ENCODE peak calls at places on chromosomes 13 and 19, in four cellular contexts. B is psoas muscle; N is CD8-positive, alpha-beta T cell; E is Karpas-422. Z is an unnamed sample.

GRCh38 chr19:34480971-34481821 is at the start of gene WTIP:
- DNase-seq in E (no peak), B (peak; percentile 81), N (no peak), Z (peak; percentile 95)

GRCh38 chr19:35347171-35347929 is at the start of gene FFAR1:
- DNase-seq in B (no peak), N (peak; percentile 33), E (peak; percentile 92), Z (peak; percentile 61)

GRCh38 chr19:46764817-46765291 is 18.6 kb upstream of the STRN4 start:
- DNase-seq in E (no peak), B (no peak), N (no peak), Z (no peak)

GRCh38 chr13:51738226-51738905 is 65.6 kb downstream of the DHRS12 start:
- DNase-seq in B (no peak), E (no peak), N (no peak), Z (no peak)

GRCh38 chr19:50325310-50326100 is 3.7 kb downstream of the KCNC3 start:
- DNase-seq in B (peak; percentile 79), N (peak; percentile 64), E (peak; percentile 97), Z (peak; percentile 70)

GRCh38 chr13:102847272-102848234 is 1.7 kb downstream of the ERCC5 start:
- DNase-seq in B (no peak), N (no peak), E (peak; percentile 81), Z (no peak)

GRCh38 chr13:77370888-77371287 is 44.0 kb upstream of the MYCBP2 start:
- DNase-seq in B (no peak), E (no peak), N (no peak), Z (no peak)

GRCh38 chr13:113959198-113959597 is 14.7 kb downstream of the C13orf46 start:
- DNase-seq in E (no peak), N (no peak), B (peak; percentile 14), Z (no peak)

GRCh38 chr13:51370116-51370515 is 30.6 kb downstream of the SERPINE3 start:
- DNase-seq in B (no peak), N (no peak), E (no peak), Z (no peak)

GRCh38 chr13:94968757-94969086 is 256.4 kb upstream of the SOX21 start:
- DNase-seq in N (no peak), E (no peak), B (no peak), Z (no peak)

GRCh38 chr13:102302534-102302933 is 99.3 kb downstream of the FGF14 start:
- DNase-seq in E (no peak), N (no peak), B (no peak), Z (no peak)

GRCh38 chr13:114128624-114129522 is 3.5 kb downstream of the RASA3 start:
- DNase-seq in E (peak; percentile 81), N (peak; percentile 92), B (peak; percentile 87), Z (peak; percentile 92)

GRCh38 chr19:45638930-45639729 is at the start of gene EML2:
- DNase-seq in B (peak; percentile 60), E (peak; percentile 87), N (peak; percentile 43), Z (no peak)

GRCh38 chr13:79481685-79482052 is 714 bp downstream of the NDFIP2 start:
- DNase-seq in B (no peak), E (peak; percentile 65), N (peak; percentile 49), Z (no peak)

GRCh38 chr19:18520848-18521691 is 800 bp downstream of the ELL start:
- DNase-seq in N (no peak), B (peak; percentile 74), E (peak; percentile 70), Z (peak; percentile 86)

GRCh38 chr13:46686171-46686570 is 110.8 kb downstream of the ESD start:
- DNase-seq in B (no peak), E (no peak), N (no peak), Z (no peak)

GRCh38 chr19:35704218-35704617 is at the start of gene ZBTB32:
- DNase-seq in E (peak; percentile 78), B (no peak), N (no peak), Z (no peak)

GRCh38 chr19:13974073-13974472 is 21.8 kb downstream of the DCAF15 start:
- DNase-seq in N (peak; percentile 55), E (peak; percentile 94), B (no peak), Z (no peak)

GRCh38 chr13:21539687-21540086 is 64.3 kb downstream of the MICU2 start:
- DNase-seq in N (no peak), B (no peak), E (no peak), Z (no peak)

GRCh38 chr13:50543767-50544166 is 299.7 kb downstream of the DLEU7 start:
- DNase-seq in E (no peak), B (peak; percentile 52), N (no peak), Z (peak; percentile 77)

GRCh38 chr19:8988204-8988603 is 22.0 kb downstream of the MUC16 start:
- DNase-seq in B (no peak), N (peak; percentile 16), E (peak; percentile 68), Z (peak; percentile 3)

GRCh38 chr13:47213057-47213456 is 316.2 kb upstream of the HTR2A start:
- DNase-seq in E (no peak), B (no peak), N (no peak), Z (no peak)

GRCh38 chr13:66811445-66811844 is 418.7 kb downstream of the PCDH9 start:
- DNase-seq in N (no peak), E (no peak), B (no peak), Z (no peak)

DNA sequence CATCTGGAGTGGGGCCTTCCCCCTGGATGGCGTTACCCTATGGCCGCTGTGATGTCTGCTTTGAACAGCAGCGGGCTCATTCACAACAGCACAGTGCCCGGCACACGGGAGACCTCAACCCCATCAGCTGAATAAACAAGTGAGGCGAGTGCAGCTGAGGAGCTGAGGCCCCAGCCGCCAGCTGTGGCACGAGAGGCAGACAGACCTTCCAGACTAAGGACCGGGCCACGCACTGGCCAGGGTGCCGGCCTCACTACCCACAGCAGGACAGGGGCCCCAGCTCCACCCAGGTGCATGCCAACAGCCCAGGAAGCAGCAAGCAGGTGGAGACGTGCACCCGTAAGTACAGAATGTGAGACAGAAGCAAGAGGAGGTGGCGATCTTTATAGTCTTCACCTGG is 39.6 kb downstream of the STK24 start:
- DNase-seq in B (no peak), N (no peak), E (no peak), Z (no peak)
- H3K4me1 ChIP-seq in B (peaks cover 57% of the 10 kb centered on the region), N (peaks cover 72% of the 10 kb centered on the region), E (peaks cover 10% of the 10 kb centered on the region), Z (no peaks in the 10 kb centered on the region)

GRCh38 chr13:110443633-110444225 is 117.8 kb downstream of the RAB20 start:
- DNase-seq in N (no peak), B (no peak), E (no peak), Z (no peak)
- H3K4me1 ChIP-seq in N (no peaks in the 10 kb centered on the region), B (no peaks in the 10 kb centered on the region), E (no peaks in the 10 kb centered on the region), Z (no peaks in the 10 kb centered on the region)

GRCh38 chr13:97766749-97767148 is 186.7 kb upstream of the IPO5 start:
- DNase-seq in N (no peak), E (no peak), B (no peak), Z (no peak)
- H3K4me1 ChIP-seq in N (no peaks in the 10 kb centered on the region), E (no peaks in the 10 kb centered on the region), B (no peaks in the 10 kb centered on the region), Z (no peaks in the 10 kb centered on the region)

DNA sequence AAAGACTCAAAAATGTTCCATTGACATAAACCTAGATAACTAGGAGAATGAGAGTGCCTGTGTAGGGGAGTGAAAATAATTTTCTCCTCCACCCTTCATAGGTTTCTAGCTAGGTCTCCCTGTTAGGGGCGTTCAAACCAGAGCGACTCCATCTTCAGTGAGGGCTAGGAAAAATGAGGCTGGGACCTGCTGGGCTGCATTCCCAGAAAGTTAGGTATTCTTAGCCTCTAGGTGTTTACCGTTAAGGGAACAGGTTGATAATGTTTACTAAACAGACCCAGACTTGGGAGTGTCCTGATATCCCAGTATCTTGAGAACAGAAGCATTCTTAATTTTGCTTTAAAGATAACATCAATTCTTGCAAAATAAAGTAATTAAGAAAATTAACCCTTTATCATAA is 20.1 kb downstream of the PABPC3 start:
- DNase-seq in E (no peak), B (no peak), N (no peak), Z (no peak)
- H3K4me1 ChIP-seq in E (peaks cover 18% of the 10 kb centered on the region), B (no peaks in the 10 kb centered on the region), N (peaks cover 4% of the 10 kb centered on the region), Z (no peaks in the 10 kb centered on the region)

GRCh38 chr13:110345266-110345665 is 38.2 kb downstream of the COL4A2 start:
- DNase-seq in B (no peak), N (no peak), E (no peak), Z (no peak)
- H3K4me1 ChIP-seq in B (peaks cover 23% of the 10 kb centered on the region), N (peaks cover 14% of the 10 kb centered on the region), E (no peaks in the 10 kb centered on the region), Z (peaks cover 4% of the 10 kb centered on the region)

GRCh38 chr19:19677579-19677978 is 8.9 kb downstream of the ZNF101 start:
- DNase-seq in B (no peak), N (no peak), E (no peak), Z (peak; percentile 33)

GRCh38 chr19:19674315-19674714 is 5.7 kb downstream of the ZNF101 start:
- DNase-seq in E (no peak), N (no peak), B (no peak), Z (no peak)

DNA sequence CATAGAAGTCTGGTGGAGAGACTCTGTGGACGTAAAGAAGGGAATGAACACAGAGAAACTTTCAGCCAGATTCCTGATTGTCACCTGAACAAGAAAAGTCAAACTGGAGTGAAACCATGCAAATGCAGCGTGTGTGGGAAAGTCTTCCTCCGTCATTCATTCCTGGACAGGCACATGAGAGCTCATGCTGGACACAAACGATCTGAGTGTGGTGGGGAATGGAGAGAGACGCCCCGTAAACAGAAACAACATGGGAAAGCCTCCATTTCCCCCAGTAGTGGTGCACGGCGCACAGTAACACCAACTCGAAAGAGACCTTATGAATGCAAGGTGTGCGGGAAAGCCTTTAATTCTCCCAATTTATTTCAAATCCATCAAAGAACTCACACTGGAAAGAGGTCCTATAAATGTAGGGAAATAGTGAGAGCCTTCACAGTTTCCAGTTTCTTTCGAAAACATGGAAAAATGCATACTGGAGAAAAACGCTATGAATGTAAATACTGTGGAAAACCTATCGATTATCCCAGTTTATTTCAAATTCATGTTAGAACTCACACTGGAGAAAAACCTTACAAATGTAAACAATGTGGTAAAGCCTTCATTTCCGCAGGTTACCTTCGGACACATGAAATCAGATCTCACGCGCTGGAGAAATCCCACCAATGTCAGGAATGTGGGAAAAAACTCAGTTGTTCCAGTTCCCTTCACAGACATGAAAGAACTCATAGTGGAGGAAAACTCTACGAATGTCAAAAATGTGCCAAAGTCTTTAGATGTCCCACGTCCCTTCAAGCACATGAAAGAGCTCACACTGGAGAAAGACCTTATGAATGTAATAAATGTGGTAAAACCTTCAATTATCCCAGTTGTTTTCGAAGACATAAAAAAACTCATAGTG is 10.8 kb downstream of the ZNF101 start:
- DNase-seq in E (no peak), N (no peak), B (no peak), Z (no peak)
- H3K4me1 ChIP-seq in E (no peaks in the 10 kb centered on the region), N (no peaks in the 10 kb centered on the region), B (no peaks in the 10 kb centered on the region), Z (no peaks in the 10 kb centered on the region)